ENCODE peak calls at places on chromosome 1, in eight cellular contexts. J is ACHN; P is stimulated activated CD4-positive, alpha-beta T cell treated with anti-CD3 and anti-CD28 coated beads, Interleukin-1b, Interleukin-23, amount 100 ng/mL, for 4 hours; Y is GM12865; Z is heart left ventricle; S is mucosa of descending colon; G is cardiac fibroblast; H is Peyer's patch. U is an unnamed sample.

GRCh38 chr1:209190591-209191241 is 392.8 kb upstream of the CAMK1G start:
- DNase-seq in S (no peak), G (peak), Z (no peak), J (peak), P (no peak), H (no peak), Y (peak), U (peak)

GRCh38 chr1:34871443-34872132 is 12.0 kb upstream of the SMIM12 start:
- DNase-seq in Z (no peak), H (no peak), Y (no peak), J (no peak), S (no peak), G (no peak), P (no peak), U (peak)

GRCh38 chr1:233912447-233912846 is 8.0 kb downstream of the SLC35F3 start:
- DNase-seq in J (no peak), P (no peak), S (no peak), H (no peak), Z (no peak), Y (no peak), G (no peak), U (no peak)

GRCh38 chr1:8439015-8439702 is 121.2 kb downstream of the SLC45A1 start:
- DNase-seq in G (peak), Y (peak), J (peak), P (no peak), H (peak), S (peak), Z (peak), U (peak)

GRCh38 chr1:234932106-234932505 is 196.5 kb downstream of the TOMM20 start:
- DNase-seq in S (no peak), G (no peak), Y (no peak), P (no peak), J (no peak), Z (no peak), H (peak), U (no peak)

GRCh38 chr1:11156441-11156840 is 32.7 kb upstream of the ANGPTL7 start:
- DNase-seq in J (no peak), Z (no peak), H (no peak), Y (no peak), S (no peak), P (no peak), G (no peak), U (no peak)

GRCh38 chr1:221169447-221169889 is 290.2 kb downstream of the HLX start:
- DNase-seq in H (no peak), J (no peak), Y (no peak), G (peak), P (no peak), Z (no peak), S (no peak), U (no peak)

GRCh38 chr1:18836654-18837053 is 22.8 kb downstream of the TAS1R2 start:
- DNase-seq in P (no peak), J (no peak), H (no peak), Y (no peak), S (no peak), G (no peak), Z (no peak), U (no peak)

GRCh38 chr1:205512059-205513045 is 7.9 kb downstream of the CDK18 start:
- DNase-seq in G (peak), J (no peak), P (no peak), S (no peak), Y (no peak), H (peak), Z (peak), U (no peak)

U was measured in LHCN-M2.